ENCODE peak calls at places on chromosomes 4 and X, in eight cellular contexts. Y is GM06990, N is PC-3, E is ascending aorta, H is WTC11, I is nephron progenitor cell, G is ovary, B is stomach. D is an unnamed sample.

GRCh38 chrX:2690856-2691542 is at the start of gene CD99:
- DNase-seq in H (peak), I (peak), B (peak), Y (peak), G (peak), N (peak), E (peak), D (peak)

GRCh38 chrX:125694171-125694570 is 374.5 kb downstream of the TEX13C start:
- DNase-seq in B (no peak), Y (no peak), N (no peak), E (no peak), I (no peak), G (no peak), H (no peak), D (no peak)

GRCh38 chr4:116734178-116734577 is 351.2 kb downstream of the TRAM1L1 start:
- DNase-seq in G (no peak), I (no peak), N (no peak), Y (no peak), E (no peak), B (no peak), H (no peak), D (no peak)

GRCh38 chrX:25853002-25853479 is 285.1 kb upstream of the MAGEB18 start:
- DNase-seq in Y (no peak), G (no peak), E (no peak), H (no peak), B (no peak), N (no peak), I (no peak), D (no peak)

GRCh38 chr4:174714393-174715211 is 114.4 kb downstream of the GLRA3 start:
- DNase-seq in Y (no peak), H (peak), E (no peak), B (peak), N (peak), I (peak), G (no peak), D (peak)

GRCh38 chr4:5930456-5930855 is 37.6 kb upstream of the CRMP1 start:
- DNase-seq in B (peak), I (no peak), Y (no peak), G (no peak), E (peak), N (no peak), H (no peak), D (no peak)

GRCh38 chr4:89284828-89285227 is 22.8 kb downstream of the GPRIN3 start:
- DNase-seq in B (no peak), N (no peak), H (no peak), Y (no peak), I (no peak), E (no peak), G (no peak), D (peak)

GRCh38 chr4:175412161-175412560 is 399.9 kb downstream of the GPM6A start:
- DNase-seq in N (peak), I (no peak), H (no peak), B (no peak), Y (no peak), G (no peak), E (no peak), D (no peak)

GRCh38 chrX:21905976-21906375 is 34.5 kb upstream of the SMS start:
- DNase-seq in I (no peak), H (no peak), Y (no peak), E (no peak), B (no peak), N (no peak), G (no peak), D (no peak)

GRCh38 chr4:125928652-125929051 is 613.9 kb downstream of the FAT4 start:
- DNase-seq in G (no peak), N (no peak), Y (no peak), I (no peak), B (no peak), H (no peak), E (no peak), D (no peak)

GRCh38 chrX:155983326-155983725 is 14.2 kb upstream of the IL9R start:
- DNase-seq in G (no peak), I (no peak), Y (no peak), H (no peak), B (no peak), N (no peak), E (no peak), D (no peak)

GRCh38 chrX:111003118-111003517 is 92.9 kb upstream of the PAK3 start:
- DNase-seq in E (no peak), H (no peak), G (no peak), B (no peak), N (no peak), Y (no peak), I (no peak), D (no peak)

GRCh38 chr4:139223682-139224317 is 46.8 kb upstream of the ELF2 start:
- DNase-seq in Y (no peak), H (no peak), B (no peak), N (peak), G (no peak), E (peak), I (no peak), D (no peak)

GRCh38 chrX:45669715-45670360 is 469.2 kb upstream of the DIPK2B start:
- DNase-seq in B (no peak), I (no peak), G (no peak), E (no peak), Y (no peak), N (no peak), H (no peak), D (no peak)

GRCh38 chrX:103791826-103792458 is 15.3 kb downstream of the PLP1 start:
- DNase-seq in E (no peak), N (peak), I (no peak), B (no peak), Y (no peak), G (no peak), H (no peak), D (no peak)

GRCh38 chr4:109406337-109406931 is 27.2 kb upstream of the SEC24B start:
- DNase-seq in B (no peak), I (peak), H (no peak), N (peak), Y (no peak), E (no peak), G (no peak), D (peak)

GRCh38 chrX:63750846-63751245 is 34.2 kb downstream of the ARHGEF9 start:
- DNase-seq in N (no peak), I (no peak), Y (no peak), B (no peak), G (no peak), H (no peak), E (no peak), D (no peak)

GRCh38 chr4:77360451-77360850 is 203.4 kb downstream of the CCNG2 start:
- DNase-seq in G (no peak), B (peak), Y (no peak), H (no peak), N (no peak), I (no peak), E (no peak), D (no peak)

GRCh38 chr4:139921551-139922184 is 232.3 kb downstream of the MAML3 start:
- DNase-seq in I (no peak), N (peak), Y (no peak), E (no peak), H (no peak), G (no peak), B (peak), D (peak)

GRCh38 chr4:26120098-26120795 is 200.6 kb upstream of the RBPJ start:
- DNase-seq in G (no peak), B (no peak), H (no peak), Y (no peak), I (no peak), N (no peak), E (no peak), D (no peak)

GRCh38 chr4:47065099-47065498 is 33.7 kb downstream of the GABRB1 start:
- DNase-seq in H (no peak), E (no peak), B (no peak), N (no peak), I (no peak), Y (no peak), G (no peak), D (no peak)

GRCh38 chr4:175961604-175962003 is 104.0 kb upstream of the WDR17 start:
- DNase-seq in H (no peak), E (no peak), G (no peak), I (no peak), B (no peak), Y (peak), N (no peak), D (no peak)

GRCh38 chr4:107577743-107578142 is 142.3 kb downstream of the PAPSS1 start:
- DNase-seq in G (no peak), B (no peak), I (no peak), E (no peak), H (no peak), Y (no peak), N (peak), D (no peak)

GRCh38 chr4:1234296-1234695 is 14.6 kb downstream of the CTBP1 start:
- DNase-seq in B (no peak), G (peak), H (no peak), E (no peak), I (no peak), N (no peak), Y (no peak), D (no peak)

GRCh38 chrX:110015915-110016314 is 13.0 kb downstream of the TMEM164 start:
- DNase-seq in E (no peak), I (no peak), H (no peak), G (peak), N (no peak), Y (no peak), B (no peak), D (no peak)

GRCh38 chr4:142402156-142402555 is 443.9 kb downstream of the INPP4B start:
- DNase-seq in E (no peak), Y (no peak), N (no peak), G (no peak), H (no peak), I (no peak), B (no peak), D (no peak)

GRCh38 chr4:78707268-78707667 is 68.9 kb upstream of the BMP2K start:
- DNase-seq in N (no peak), H (no peak), I (no peak), Y (no peak), B (no peak), E (no peak), G (no peak), D (no peak)

GRCh38 chr4:2829321-2829932 is 14.2 kb upstream of the ADD1 start:
- DNase-seq in G (peak), Y (no peak), B (no peak), E (peak), I (no peak), N (no peak), H (peak), D (no peak)

GRCh38 chrX:16186380-16187007 is 19.2 kb downstream of the MAGEB17 start:
- DNase-seq in B (no peak), I (no peak), N (no peak), E (no peak), H (no peak), G (no peak), Y (no peak), D (no peak)

GRCh38 chr4:143085224-143085623 is 99.5 kb upstream of the USP38 start:
- DNase-seq in B (no peak), I (no peak), E (no peak), G (no peak), N (peak), Y (no peak), H (no peak), D (no peak)

GRCh38 chr4:115720611-115721010 is 607.2 kb upstream of the NDST4 start:
- DNase-seq in N (peak), H (no peak), I (no peak), G (no peak), E (no peak), B (no peak), Y (no peak), D (no peak)

GRCh38 chr4:28228575-28228974 is 1367.9 kb downstream of the STIM2 start:
- DNase-seq in G (no peak), E (no peak), B (no peak), H (no peak), Y (no peak), I (no peak), N (no peak), D (no peak)

GRCh38 chr4:110245567-110245966 is 47.2 kb upstream of the ELOVL6 start:
- DNase-seq in H (no peak), I (no peak), G (no peak), N (peak), B (no peak), Y (no peak), E (no peak), D (no peak)

GRCh38 chr4:7874838-7875237 is 64.8 kb downstream of the AFAP1 start:
- DNase-seq in B (no peak), Y (no peak), G (no peak), I (no peak), E (no peak), N (no peak), H (no peak), D (no peak)

GRCh38 chr4:7878323-7878722 is 61.3 kb downstream of the AFAP1 start:
- DNase-seq in B (no peak), H (no peak), I (no peak), E (peak), N (no peak), G (no peak), Y (no peak), D (no peak)

GRCh38 chr4:7873881-7874280 is 65.8 kb downstream of the AFAP1 start:
- DNase-seq in I (no peak), B (no peak), G (no peak), N (peak), E (peak), H (no peak), Y (no peak), D (no peak)

GRCh38 chr4:7877131-7877530 is 62.5 kb downstream of the AFAP1 start:
- DNase-seq in B (no peak), I (no peak), N (no peak), Y (no peak), G (no peak), H (no peak), E (peak), D (no peak)

GRCh38 chr4:7876096-7876993 is 63.3 kb downstream of the AFAP1 start:
- DNase-seq in B (no peak), N (no peak), H (peak), I (peak), G (no peak), E (peak), Y (no peak), D (no peak)
- TF ChIP-seq CTCF in B (no peak), N (peak), H (no peak), I (peak), G (no peak), E (no peak), Y (no peak), D (no peak)

DNA sequence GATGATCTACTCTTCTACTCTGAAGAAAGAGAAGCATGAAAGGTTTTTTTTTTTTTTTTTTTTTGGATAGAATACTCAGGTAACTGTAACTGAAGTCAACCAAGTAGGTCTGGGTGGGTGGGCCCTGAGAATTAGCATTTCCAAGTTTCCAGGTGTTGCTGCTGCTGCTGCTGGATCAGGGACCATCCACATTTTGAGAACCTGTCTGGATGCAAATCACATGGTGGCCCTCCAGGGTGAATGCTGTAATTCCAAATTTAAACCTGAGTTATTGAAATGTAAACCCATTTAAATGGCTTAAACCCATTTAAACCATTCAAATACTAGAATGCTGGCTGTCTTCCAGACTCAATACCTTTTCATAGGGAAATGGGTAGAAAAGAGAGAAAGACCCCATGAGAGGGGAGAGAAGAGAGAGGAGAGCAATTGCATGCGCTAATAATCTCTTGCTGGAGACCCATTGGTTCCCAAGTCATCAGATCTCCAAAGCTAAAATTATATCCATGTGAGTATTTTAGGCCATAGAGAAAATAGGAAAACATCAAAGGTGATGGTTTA is 17.6 kb downstream of the SUPT20HL1 start:
- DNase-seq in G (no peak), E (no peak), N (no peak), H (no peak), B (no peak), I (no peak), Y (no peak), D (no peak)
- TF ChIP-seq CTCF in G (no peak), E (no peak), N (no peak), H (no peak), B (no peak), I (no peak), Y (no peak), D (no peak)

DNA sequence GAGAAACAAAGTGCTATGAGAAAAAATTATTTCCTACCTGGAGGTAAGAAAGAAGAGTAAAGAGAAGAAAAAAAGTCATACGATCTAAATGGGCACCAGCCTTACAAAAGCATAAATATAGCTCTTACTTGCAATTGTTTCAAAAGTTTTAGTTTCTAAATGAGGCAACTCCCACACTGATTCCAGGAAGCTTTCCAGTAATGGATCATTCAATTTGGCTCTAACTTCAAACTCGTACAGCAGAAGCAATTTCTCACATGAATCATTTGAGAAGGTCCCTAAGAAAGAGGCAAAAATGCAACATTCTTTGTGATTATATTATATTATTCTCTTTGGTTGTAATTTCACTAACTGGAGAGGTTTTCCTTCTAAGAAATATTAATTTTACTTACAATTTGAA is 109.9 kb downstream of the DLG3 start:
- DNase-seq in N (no peak), G (no peak), E (no peak), B (no peak), Y (no peak), I (no peak), H (no peak), D (no peak)
- TF ChIP-seq CTCF in N (no peak), G (no peak), E (no peak), B (no peak), Y (no peak), I (no peak), H (no peak), D (no peak)

DNA sequence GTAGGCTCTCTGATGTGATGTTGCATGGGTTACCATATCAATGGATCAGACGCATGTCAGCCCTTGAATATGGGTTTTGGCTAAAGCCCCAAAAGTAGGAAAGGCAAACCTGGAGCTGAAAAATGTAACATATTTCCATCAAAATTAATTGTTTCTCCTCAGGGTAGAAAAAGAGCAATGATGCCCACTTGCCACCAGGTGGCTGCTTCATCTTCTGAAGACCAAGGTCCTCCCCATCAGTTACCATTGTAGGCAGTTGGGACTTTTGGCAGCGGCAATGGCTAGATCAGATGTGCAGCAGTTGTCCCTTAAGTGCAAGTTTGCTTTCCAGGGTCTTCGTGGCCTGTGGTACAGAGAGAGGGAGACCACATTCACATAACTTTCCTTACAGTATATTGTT is 118.2 kb downstream of the NAF1 start:
- DNase-seq in N (peak), G (no peak), H (peak), E (no peak), I (peak), Y (no peak), B (peak), D (peak)
- TF ChIP-seq CTCF in N (peak), G (no peak), H (peak), E (no peak), I (peak), Y (peak), B (no peak), D (no peak)

DNA sequence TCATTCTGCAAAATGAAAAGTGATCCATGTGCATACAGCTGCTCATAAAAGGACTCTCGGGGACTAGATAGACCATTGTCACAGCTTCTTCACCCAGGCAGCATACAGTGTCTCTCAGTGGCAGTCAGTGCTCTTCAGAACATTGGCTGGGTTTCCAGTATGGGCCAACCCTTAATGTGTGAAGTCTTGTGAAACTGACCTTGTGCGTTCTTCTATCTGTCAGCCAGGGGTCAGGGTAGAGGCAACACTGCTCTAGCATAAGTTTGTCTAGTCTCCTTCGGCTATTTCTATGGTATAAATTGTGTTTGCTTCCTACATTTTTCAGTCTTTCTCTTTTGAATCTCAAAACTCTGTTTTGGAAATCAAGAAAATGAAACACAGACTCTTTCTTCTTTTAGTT is 37.0 kb upstream of the SMIM31 start:
- DNase-seq in I (no peak), Y (no peak), G (no peak), E (no peak), H (peak), N (no peak), B (no peak), D (no peak)
- TF ChIP-seq CTCF in I (no peak), Y (peak), G (no peak), E (no peak), H (peak), N (peak), B (no peak), D (peak)

GRCh38 chr4:37982736-37983135 is 22.5 kb downstream of the PTTG2 start:
- DNase-seq in E (no peak), I (no peak), N (no peak), Y (no peak), H (no peak), G (no peak), B (no peak), D (peak)
- TF ChIP-seq CTCF in E (no peak), I (no peak), N (no peak), Y (no peak), H (no peak), G (no peak), B (no peak), D (no peak)

GRCh38 chr4:15001248-15001824 is 945 bp upstream of the CPEB2 start:
- DNase-seq in G (peak), I (peak), H (peak), B (peak), Y (no peak), E (peak), N (peak), D (peak)
- TF ChIP-seq CTCF in G (no peak), I (no peak), H (no peak), B (no peak), Y (peak), E (no peak), N (no peak), D (no peak)

GRCh38 chr4:159016527-159017137 is 86.2 kb upstream of the RAPGEF2 start:
- DNase-seq in I (peak), G (peak), Y (peak), N (no peak), B (no peak), H (peak), E (no peak), D (no peak)
- TF ChIP-seq CTCF in I (no peak), G (no peak), Y (peak), N (no peak), B (no peak), H (no peak), E (no peak), D (no peak)

DNA sequence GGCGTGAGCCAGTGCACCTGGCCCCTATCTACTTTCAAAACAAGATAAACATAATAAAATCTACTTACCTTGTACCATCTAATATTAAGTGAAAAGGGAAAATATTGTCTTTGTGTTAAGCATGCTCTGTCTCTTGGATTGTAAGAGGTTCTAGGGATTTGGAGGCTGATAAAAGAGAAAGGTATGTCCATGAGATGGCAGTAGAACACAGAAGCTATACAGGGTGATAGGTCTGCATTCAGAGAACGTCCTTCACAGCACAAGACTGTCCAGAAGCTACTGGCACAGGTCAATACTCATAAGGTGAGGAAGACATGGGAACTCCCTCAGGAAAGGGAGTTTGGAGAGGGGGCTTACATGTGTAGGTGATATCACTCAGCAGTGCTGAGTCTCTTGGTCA is 135.5 kb downstream of the TMEM47 start:
- DNase-seq in G (no peak), H (no peak), I (no peak), B (no peak), E (no peak), N (peak), Y (no peak), D (no peak)
- TF ChIP-seq CTCF in G (no peak), H (no peak), I (peak), B (no peak), E (no peak), N (peak), Y (no peak), D (no peak)

GRCh38 chr4:43048570-43048969 is 156.1 kb downstream of the GRXCR1 start:
- DNase-seq in N (peak), E (no peak), Y (no peak), H (no peak), B (no peak), I (no peak), G (no peak), D (no peak)
- TF ChIP-seq CTCF in N (peak), E (no peak), Y (peak), H (peak), B (no peak), I (no peak), G (no peak), D (no peak)